ENCODE peak calls at places on chromosomes 3 and 15, in five cellular contexts. J is stomach, E is transverse colon, L is body of pancreas, H is GM12891. M is an unnamed sample.

GRCh38 chr3:184336484-184337230 is 743 bp upstream of the FAM131A start:
- DNase-seq in H (no peak), L (peak), J (peak), E (peak), M (peak)

GRCh38 chr3:158106773-158107461 is 697 bp upstream of the SHOX2 start:
- DNase-seq in J (no peak), E (no peak), H (no peak), L (no peak), M (peak)

GRCh38 chr3:15977598-15978232 is 179.9 kb upstream of the ANKRD28 start:
- DNase-seq in J (no peak), E (no peak), L (no peak), H (no peak), M (no peak)

GRCh38 chr3:101926594-101927105 is 77.3 kb downstream of the NFKBIZ start:
- DNase-seq in H (no peak), E (no peak), J (no peak), L (no peak), M (no peak)

GRCh38 chr15:76107169-76107568 is 47.4 kb downstream of the TMEM266 start:
- DNase-seq in J (no peak), H (no peak), L (no peak), E (no peak), M (no peak)

GRCh38 chr15:86558252-86558651 is 478.6 kb downstream of the AGBL1 start:
- DNase-seq in J (no peak), L (no peak), E (no peak), H (no peak), M (no peak)

GRCh38 chr3:69739204-69740102 is at the start of gene MITF:
- DNase-seq in J (peak), E (peak), H (peak), L (peak), M (peak)

GRCh38 chr3:186053954-186054353 is 54.9 kb downstream of the ETV5 start:
- DNase-seq in J (no peak), E (no peak), L (no peak), H (no peak), M (no peak)

GRCh38 chr3:124942613-124943012 is 8.1 kb upstream of the MUC13 start:
- DNase-seq in L (no peak), J (no peak), H (no peak), E (no peak), M (no peak)

GRCh38 chr3:172371544-172371943 is 76.7 kb downstream of the GHSR start:
- DNase-seq in H (no peak), L (no peak), E (no peak), J (no peak), M (no peak)

GRCh38 chr15:59371458-59372351 is 966 bp downstream of the MYO1E start:
- DNase-seq in H (peak), J (peak), E (peak), L (peak), M (no peak)
- TF ChIP-seq POLR2A in H (no peak), J (no peak), E (no peak), L (no peak), M (no peak)

GRCh38 chr3:24596626-24597025 is 102.0 kb upstream of the THRB start:
- DNase-seq in J (no peak), E (no peak), L (no peak), H (no peak), M (no peak)
- TF ChIP-seq POLR2A in J (no peak), E (no peak), L (no peak), H (no peak), M (no peak)

GRCh38 chr3:62035664-62036063 is 337.7 kb downstream of the FEZF2 start:
- DNase-seq in E (no peak), H (no peak), J (no peak), L (no peak), M (no peak)
- TF ChIP-seq POLR2A in E (no peak), H (no peak), J (no peak), L (no peak), M (no peak)

GRCh38 chr3:4980229-4981159 is 1.3 kb downstream of the BHLHE40 start:
- DNase-seq in J (peak), L (peak), E (peak), H (peak), M (peak)

GRCh38 chr3:4981160-4981687 is 2.0 kb downstream of the BHLHE40 start:
- DNase-seq in L (peak), H (no peak), E (no peak), J (no peak), M (no peak)

GRCh38 chr3:4978966-4979400 is 254 bp upstream of the BHLHE40 start:
- DNase-seq in L (peak), H (peak), E (peak), J (peak), M (peak)

GRCh38 chr3:4978259-4978965 is 825 bp upstream of the BHLHE40 start:
- DNase-seq in H (peak), E (peak), L (peak), J (peak), M (peak)

DNA sequence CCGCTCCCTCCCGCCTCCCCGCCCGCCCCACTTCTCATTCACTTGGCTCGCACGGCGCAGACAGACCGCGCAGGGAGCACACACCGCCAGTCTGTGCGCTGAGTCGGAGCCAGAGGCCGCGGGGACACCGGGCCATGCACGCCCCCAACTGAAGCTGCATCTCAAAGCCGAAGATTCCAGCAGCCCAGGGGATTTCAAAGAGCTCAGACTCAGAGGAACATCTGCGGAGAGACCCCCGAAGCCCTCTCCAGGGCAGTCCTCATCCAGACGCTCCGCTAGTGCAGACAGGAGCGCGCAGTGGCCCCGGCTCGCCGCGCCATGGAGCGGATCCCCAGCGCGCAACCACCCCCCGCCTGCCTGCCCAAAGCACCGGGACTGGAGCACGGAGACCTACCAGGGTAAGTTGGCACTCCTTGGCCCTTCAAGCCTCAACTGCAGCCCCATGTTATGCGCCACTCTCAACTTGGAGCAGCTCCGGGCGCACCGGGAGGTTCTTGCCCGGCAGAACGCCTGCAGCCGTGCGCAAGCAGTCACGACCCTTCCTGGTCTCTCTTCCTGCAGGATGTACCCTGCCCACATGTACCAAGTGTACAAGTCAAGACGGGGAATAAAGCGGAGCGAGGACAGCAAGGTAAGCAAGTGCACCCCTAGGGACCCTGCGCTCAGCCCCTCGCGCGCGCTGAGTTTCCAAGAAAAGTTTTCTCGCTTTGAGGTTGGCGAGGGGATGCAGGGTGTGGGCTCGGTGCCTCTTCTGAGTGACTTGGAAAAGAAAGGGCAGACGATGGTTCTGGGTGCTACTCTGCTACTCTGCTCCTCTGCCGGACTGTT is at the start of gene BHLHE40:
- DNase-seq in E (peak), H (no peak), J (no peak), L (peak), M (peak)
- TF ChIP-seq POLR2A in E (peak), H (peak), J (no peak), L (peak), M (peak)

DNA sequence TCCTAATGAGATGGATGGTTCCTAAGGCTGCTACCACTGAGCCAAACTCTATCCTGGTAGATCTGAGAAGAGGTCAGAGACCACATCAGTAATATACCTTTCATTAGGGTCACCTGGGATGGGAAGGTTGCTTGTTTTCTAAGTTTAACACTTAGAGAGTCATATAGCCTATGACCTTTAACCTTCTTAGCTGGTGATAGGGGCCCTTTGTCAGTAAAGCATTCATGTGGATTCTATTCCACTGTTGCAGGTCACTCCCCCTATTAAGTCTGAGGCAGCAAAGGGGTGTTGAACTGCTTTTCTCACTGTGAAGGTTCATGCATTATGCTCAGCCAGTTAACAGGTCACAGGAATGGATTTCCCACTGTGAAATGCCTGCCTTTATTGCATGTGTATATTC is 6.1 kb upstream of the ZNF609 start:
- DNase-seq in J (no peak), E (no peak), L (no peak), H (no peak), M (no peak)
- TF ChIP-seq POLR2A in J (no peak), E (no peak), L (no peak), H (no peak), M (no peak)

DNA sequence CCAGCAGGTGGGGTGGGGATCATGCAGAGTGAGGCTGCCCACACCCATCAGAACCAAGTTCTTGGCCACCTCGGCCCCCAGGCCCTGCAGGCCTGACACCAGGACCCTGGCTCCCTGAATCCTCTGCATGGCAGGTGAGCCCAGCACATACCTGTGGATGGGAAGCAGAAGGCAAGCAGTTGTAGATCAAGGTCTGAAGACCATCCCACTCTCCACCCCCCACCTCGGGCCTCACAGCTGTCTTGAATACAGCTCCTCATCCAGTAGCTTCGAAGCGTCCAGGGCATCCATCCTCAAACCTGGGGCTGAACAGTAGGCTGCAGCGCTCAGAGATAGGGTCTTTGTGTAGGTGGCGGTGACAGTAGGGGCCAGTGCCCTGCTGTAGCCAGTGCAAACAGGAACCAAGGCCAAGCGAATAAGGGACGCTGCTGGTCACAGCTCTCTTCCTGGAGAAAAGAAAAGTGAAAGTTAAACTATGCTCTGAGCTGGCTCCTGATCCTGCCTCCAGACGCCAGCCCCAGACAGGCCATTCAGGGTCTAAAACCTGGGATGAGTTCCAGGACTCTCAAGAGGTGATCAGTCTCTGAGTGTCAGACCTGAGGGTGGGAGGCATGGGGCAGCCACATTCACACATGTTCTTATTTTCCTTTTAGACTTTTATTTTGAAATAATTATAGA is at the start of gene UBA7:
- DNase-seq in J (peak), L (peak), E (peak), H (peak), M (peak)
- TF ChIP-seq POLR2A in J (no peak), L (peak), E (peak), H (peak), M (peak)

GRCh38 chr3:120552184-120553020 is 43.7 kb upstream of the NDUFB4 start:
- DNase-seq in J (no peak), L (no peak), E (no peak), H (no peak), M (no peak)

GRCh38 chr3:120557115-120557514 is 39.0 kb upstream of the NDUFB4 start:
- DNase-seq in E (no peak), H (no peak), J (no peak), L (no peak), M (no peak)

GRCh38 chr3:120555661-120556509 is 40.3 kb upstream of the NDUFB4 start:
- DNase-seq in H (no peak), J (peak), L (peak), E (peak), M (no peak)

GRCh38 chr3:120558784-120559227 is 37.3 kb upstream of the NDUFB4 start:
- DNase-seq in H (peak), L (peak), E (peak), J (peak), M (peak)

GRCh38 chr3:120554727-120555660 is 41.1 kb upstream of the NDUFB4 start:
- DNase-seq in L (no peak), E (no peak), J (no peak), H (no peak), M (no peak)
- TF ChIP-seq POLR2A in L (no peak), E (no peak), J (no peak), H (no peak), M (no peak)

GRCh38 chr3:33064929-33065328 is 32.0 kb downstream of the GLB1 start:
- DNase-seq in E (no peak), H (no peak), L (no peak), J (no peak), M (peak)

GRCh38 chr3:33060609-33061337 is 36.2 kb downstream of the GLB1 start:
- DNase-seq in H (no peak), E (peak), L (no peak), J (peak), M (no peak)

GRCh38 chr3:33061782-33062181 is 35.2 kb downstream of the GLB1 start:
- DNase-seq in E (no peak), J (no peak), H (no peak), L (no peak), M (no peak)

GRCh38 chr3:33063651-33064051 is 33.3 kb downstream of the GLB1 start:
- DNase-seq in J (no peak), L (no peak), H (no peak), E (no peak), M (no peak)

DNA sequence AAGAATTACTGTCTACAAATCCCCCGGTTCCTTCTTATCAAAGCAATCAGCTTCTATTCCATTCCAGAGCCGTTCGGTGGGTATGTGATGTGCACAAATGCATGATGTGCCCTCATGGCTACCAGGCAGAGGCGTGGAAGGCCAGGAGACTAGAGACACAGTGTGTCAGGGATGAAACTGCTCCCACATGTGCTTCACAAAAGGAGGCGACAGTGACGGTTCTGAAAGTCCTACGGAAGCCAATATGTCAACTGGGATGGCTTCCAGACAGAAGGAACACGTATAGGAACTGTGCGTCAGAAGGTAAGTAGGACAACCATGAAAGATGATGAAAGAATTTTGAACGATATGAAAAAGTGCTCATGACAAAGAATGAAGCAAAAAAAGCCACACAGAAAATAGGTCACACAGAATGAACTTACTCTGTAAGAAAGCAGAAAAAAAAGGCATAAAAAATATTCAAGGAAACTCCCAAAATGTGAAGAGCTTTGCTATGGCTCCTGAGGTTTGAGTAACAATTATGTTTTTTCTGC is 34.1 kb downstream of the GLB1 start:
- DNase-seq in J (no peak), H (no peak), E (no peak), L (no peak), M (no peak)
- TF ChIP-seq POLR2A in J (no peak), H (no peak), E (no peak), L (no peak), M (no peak)

GRCh38 chr3:46912986-46913385 is 35.5 kb downstream of the PTH1R start:
- DNase-seq in E (no peak), H (no peak), L (no peak), J (no peak), M (no peak)

GRCh38 chr3:46916278-46916677 is 38.8 kb downstream of the PTH1R start:
- DNase-seq in J (no peak), H (no peak), E (no peak), L (no peak), M (no peak)

GRCh38 chr3:46914849-46915248 is 37.3 kb downstream of the PTH1R start:
- DNase-seq in L (no peak), J (no peak), H (no peak), E (no peak), M (no peak)

GRCh38 chr3:46915297-46915822 is 37.8 kb downstream of the PTH1R start:
- DNase-seq in E (no peak), H (no peak), J (no peak), L (no peak), M (no peak)

GRCh38 chr3:46913644-46914043 is 36.1 kb downstream of the PTH1R start:
- DNase-seq in L (peak), H (no peak), J (no peak), E (peak), M (no peak)
- TF ChIP-seq POLR2A in L (no peak), H (no peak), J (no peak), E (no peak), M (no peak)

DNA sequence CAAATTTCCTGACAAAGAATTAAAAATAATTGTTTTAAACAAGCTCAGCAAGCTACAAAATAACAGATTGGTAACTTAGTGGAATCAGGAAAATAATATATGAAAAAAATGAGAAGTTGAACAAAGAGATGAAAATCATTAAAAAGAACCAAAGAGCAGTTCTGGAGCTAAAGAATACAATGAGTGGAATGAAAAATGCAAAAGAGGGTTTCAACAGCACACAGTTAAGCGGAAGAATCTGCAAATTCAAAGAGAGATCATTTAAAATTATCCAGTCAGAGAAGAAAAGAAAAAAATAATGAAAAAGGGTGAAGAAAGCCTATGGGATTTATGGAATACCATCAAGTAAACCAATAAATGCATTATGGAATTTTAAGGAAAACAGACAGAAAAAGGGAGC is 6.2 kb upstream of the GABRR3 start:
- DNase-seq in E (no peak), J (no peak), H (no peak), L (no peak), M (no peak)
- TF ChIP-seq POLR2A in E (no peak), J (no peak), H (no peak), L (no peak), M (no peak)